ENCODE peak calls at places on chromosomes 6 and 20, in seven cellular contexts. One of them, this sample, is unnamed.

GRCh38 chr6:37938909-37939308 is 119.4 kb downstream of the ZFAND3 start:
- DNase-seq in right lobe of liver: no peak
- DNase-seq in neural crest cell: no peak
- DNase-seq in CD8-positive, alpha-beta T cell: no peak
- DNase-seq in transverse colon: no peak
- DNase-seq in body of pancreas: no peak
- DNase-seq in OCI-LY7: no peak
- DNase-seq in this sample: no peak

GRCh38 chr6:134090591-134090990 is 38.2 kb upstream of the SLC2A12 start:
- DNase-seq in right lobe of liver: no peak
- DNase-seq in neural crest cell: no peak
- DNase-seq in CD8-positive, alpha-beta T cell: no peak
- DNase-seq in transverse colon: no peak
- DNase-seq in body of pancreas: no peak
- DNase-seq in OCI-LY7: no peak
- DNase-seq in this sample: no peak

GRCh38 chr20:18734525-18735189 is 78.9 kb upstream of the SCP2D1 start:
- DNase-seq in right lobe of liver: no peak
- DNase-seq in neural crest cell: no peak
- DNase-seq in CD8-positive, alpha-beta T cell: no peak
- DNase-seq in transverse colon: no peak
- DNase-seq in body of pancreas: no peak
- DNase-seq in OCI-LY7: no peak
- DNase-seq in this sample: no peak

GRCh38 chr20:33132858-33133615 is 34.9 kb upstream of the BPIFA2 start:
- DNase-seq in right lobe of liver: no peak
- DNase-seq in neural crest cell: no peak
- DNase-seq in CD8-positive, alpha-beta T cell: no peak
- DNase-seq in transverse colon: no peak
- DNase-seq in body of pancreas: no peak
- DNase-seq in OCI-LY7: no peak
- DNase-seq in this sample: no peak

GRCh38 chr6:80226699-80227098 is 120.2 kb downstream of the BCKDHB start:
- DNase-seq in right lobe of liver: no peak
- DNase-seq in neural crest cell: no peak
- DNase-seq in CD8-positive, alpha-beta T cell: no peak
- DNase-seq in transverse colon: no peak
- DNase-seq in body of pancreas: no peak
- DNase-seq in OCI-LY7: no peak
- DNase-seq in this sample: no peak

GRCh38 chr20:63176035-63176434 is 39.9 kb downstream of the YTHDF1 start:
- DNase-seq in right lobe of liver: no peak
- DNase-seq in neural crest cell: peak
- DNase-seq in CD8-positive, alpha-beta T cell: no peak
- DNase-seq in transverse colon: no peak
- DNase-seq in body of pancreas: no peak
- DNase-seq in OCI-LY7: no peak
- DNase-seq in this sample: no peak

GRCh38 chr20:24996449-24997195 is 4.1 kb upstream of the APMAP start:
- DNase-seq in right lobe of liver: no peak
- DNase-seq in neural crest cell: no peak
- DNase-seq in CD8-positive, alpha-beta T cell: peak
- DNase-seq in transverse colon: no peak
- DNase-seq in body of pancreas: no peak
- DNase-seq in OCI-LY7: no peak
- DNase-seq in this sample: no peak

GRCh38 chr6:102488729-102489128 is 1095.2 kb downstream of the GRIK2 start:
- DNase-seq in right lobe of liver: no peak
- DNase-seq in neural crest cell: no peak
- DNase-seq in CD8-positive, alpha-beta T cell: no peak
- DNase-seq in transverse colon: no peak
- DNase-seq in body of pancreas: no peak
- DNase-seq in OCI-LY7: no peak
- DNase-seq in this sample: no peak

GRCh38 chr6:123418101-123418500 is 218.6 kb downstream of the TRDN start:
- DNase-seq in right lobe of liver: no peak
- DNase-seq in neural crest cell: no peak
- DNase-seq in CD8-positive, alpha-beta T cell: no peak
- DNase-seq in transverse colon: no peak
- DNase-seq in body of pancreas: no peak
- DNase-seq in OCI-LY7: no peak
- DNase-seq in this sample: no peak

GRCh38 chr6:30837870-30838269 is 46.4 kb upstream of the DDR1 start:
- DNase-seq in right lobe of liver: no peak
- DNase-seq in neural crest cell: no peak
- DNase-seq in CD8-positive, alpha-beta T cell: no peak
- DNase-seq in transverse colon: no peak
- DNase-seq in body of pancreas: no peak
- DNase-seq in OCI-LY7: no peak
- DNase-seq in this sample: no peak

GRCh38 chr6:140394141-140394540 is 1019.7 kb upstream of the CITED2 start:
- DNase-seq in right lobe of liver: no peak
- DNase-seq in neural crest cell: no peak
- DNase-seq in CD8-positive, alpha-beta T cell: no peak
- DNase-seq in transverse colon: no peak
- DNase-seq in body of pancreas: no peak
- DNase-seq in OCI-LY7: no peak
- DNase-seq in this sample: no peak
- TF ChIP-seq CTCF in right lobe of liver: no peak
- TF ChIP-seq CTCF in neural crest cell: no peak
- TF ChIP-seq CTCF in CD8-positive, alpha-beta T cell: no peak
- TF ChIP-seq CTCF in transverse colon: no peak
- TF ChIP-seq CTCF in body of pancreas: no peak
- TF ChIP-seq CTCF in OCI-LY7: no peak
- TF ChIP-seq CTCF in this sample: no peak

DNA sequence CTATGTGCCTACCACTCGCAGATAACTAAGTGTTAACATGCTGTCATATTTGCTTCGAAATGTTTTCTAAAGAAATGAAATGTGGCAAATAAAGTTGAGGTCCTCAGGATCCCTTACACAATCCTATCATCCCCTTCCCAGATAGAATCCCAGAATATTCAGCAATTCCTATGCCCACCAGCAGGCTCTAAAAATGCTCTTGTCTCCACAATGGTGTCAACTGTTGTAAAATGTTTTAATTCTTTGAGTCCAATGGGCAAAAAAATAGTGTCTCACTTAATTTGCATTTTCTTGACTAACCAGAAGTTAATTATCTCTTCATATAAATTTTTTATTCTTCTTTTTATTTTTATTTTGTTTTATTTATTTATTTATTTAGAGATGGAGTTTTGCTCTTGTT is 103.9 kb upstream of the MAP7 start:
- DNase-seq in right lobe of liver: no peak
- DNase-seq in neural crest cell: no peak
- DNase-seq in CD8-positive, alpha-beta T cell: no peak
- DNase-seq in transverse colon: no peak
- DNase-seq in body of pancreas: no peak
- DNase-seq in OCI-LY7: no peak
- DNase-seq in this sample: no peak
- TF ChIP-seq CTCF in right lobe of liver: no peak
- TF ChIP-seq CTCF in neural crest cell: peak
- TF ChIP-seq CTCF in CD8-positive, alpha-beta T cell: no peak
- TF ChIP-seq CTCF in transverse colon: no peak
- TF ChIP-seq CTCF in body of pancreas: no peak
- TF ChIP-seq CTCF in OCI-LY7: no peak
- TF ChIP-seq CTCF in this sample: peak

GRCh38 chr6:72084992-72085569 is 198.7 kb downstream of the RIMS1 start:
- DNase-seq in right lobe of liver: no peak
- DNase-seq in neural crest cell: no peak
- DNase-seq in CD8-positive, alpha-beta T cell: no peak
- DNase-seq in transverse colon: no peak
- DNase-seq in body of pancreas: no peak
- DNase-seq in OCI-LY7: peak
- DNase-seq in this sample: no peak
- TF ChIP-seq CTCF in right lobe of liver: peak
- TF ChIP-seq CTCF in neural crest cell: peak
- TF ChIP-seq CTCF in CD8-positive, alpha-beta T cell: no peak
- TF ChIP-seq CTCF in transverse colon: peak
- TF ChIP-seq CTCF in body of pancreas: peak
- TF ChIP-seq CTCF in OCI-LY7: peak
- TF ChIP-seq CTCF in this sample: peak

DNA sequence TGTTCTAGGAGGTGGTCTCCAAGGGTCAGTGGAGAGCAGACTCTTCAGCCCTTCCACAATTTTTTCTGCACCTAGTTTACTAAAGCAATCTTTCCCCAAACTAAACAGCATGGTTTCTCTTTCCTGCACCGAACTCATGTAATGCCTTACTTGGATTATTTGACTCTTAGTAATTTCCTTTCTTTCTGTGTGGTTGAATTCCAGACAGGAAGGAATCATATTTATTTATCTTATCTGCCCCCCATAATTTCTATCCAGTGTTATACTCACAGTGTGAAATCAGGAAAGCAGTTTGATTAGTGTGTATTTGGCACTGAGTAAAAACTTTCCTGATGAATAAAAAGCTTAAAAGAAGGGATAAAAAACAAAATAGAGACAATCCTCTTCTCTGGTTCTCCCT is 140.3 kb upstream of the STMND1 start:
- DNase-seq in right lobe of liver: no peak
- DNase-seq in neural crest cell: no peak
- DNase-seq in CD8-positive, alpha-beta T cell: no peak
- DNase-seq in transverse colon: no peak
- DNase-seq in body of pancreas: no peak
- DNase-seq in OCI-LY7: no peak
- DNase-seq in this sample: no peak
- TF ChIP-seq CTCF in right lobe of liver: no peak
- TF ChIP-seq CTCF in neural crest cell: no peak
- TF ChIP-seq CTCF in CD8-positive, alpha-beta T cell: no peak
- TF ChIP-seq CTCF in transverse colon: no peak
- TF ChIP-seq CTCF in body of pancreas: no peak
- TF ChIP-seq CTCF in OCI-LY7: no peak
- TF ChIP-seq CTCF in this sample: no peak

DNA sequence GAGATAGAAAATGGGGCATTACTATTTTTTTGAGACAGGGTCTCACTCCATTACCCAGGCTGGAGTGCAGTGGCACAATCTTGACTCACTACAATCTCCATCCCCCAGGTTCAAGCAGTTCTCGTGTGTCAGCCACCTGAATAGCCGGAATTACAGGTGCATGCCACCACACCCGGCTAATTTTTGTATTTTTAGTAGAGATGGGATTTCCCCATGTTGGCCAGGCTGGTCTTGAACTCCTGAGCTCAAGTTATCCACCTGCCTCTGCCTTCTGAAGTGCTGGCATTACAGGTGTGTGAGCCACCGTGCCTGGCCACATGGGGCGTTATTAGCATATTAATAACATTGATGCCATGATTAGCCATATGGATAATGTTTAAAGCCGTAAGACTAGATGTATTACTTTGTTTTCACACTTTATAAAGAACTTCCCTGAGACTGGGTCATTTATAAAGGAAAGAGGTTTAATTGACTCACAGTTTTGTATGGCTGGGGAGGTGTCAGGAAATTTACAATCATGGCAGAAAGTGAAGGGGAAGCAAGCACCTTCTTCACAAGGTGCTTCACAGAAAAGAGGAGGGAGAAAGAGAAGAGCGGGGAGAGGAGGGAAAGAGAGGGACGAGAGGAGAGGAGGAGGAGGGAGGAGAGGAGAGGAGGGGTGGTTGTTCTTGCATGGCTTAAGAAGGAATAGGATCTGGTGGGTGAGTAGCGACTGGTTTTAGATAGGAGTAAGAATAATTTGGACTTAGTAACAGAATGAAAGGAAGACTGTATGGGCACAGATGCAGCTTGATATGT is 51.9 kb downstream of the MYO6 start:
- DNase-seq in right lobe of liver: no peak
- DNase-seq in neural crest cell: no peak
- DNase-seq in CD8-positive, alpha-beta T cell: no peak
- DNase-seq in transverse colon: no peak
- DNase-seq in body of pancreas: no peak
- DNase-seq in OCI-LY7: no peak
- DNase-seq in this sample: no peak
- TF ChIP-seq CTCF in right lobe of liver: no peak
- TF ChIP-seq CTCF in neural crest cell: no peak
- TF ChIP-seq CTCF in CD8-positive, alpha-beta T cell: no peak
- TF ChIP-seq CTCF in transverse colon: no peak
- TF ChIP-seq CTCF in body of pancreas: no peak
- TF ChIP-seq CTCF in OCI-LY7: peak
- TF ChIP-seq CTCF in this sample: no peak

GRCh38 chr20:50744143-50744792 is 12.9 kb downstream of the PARD6B start:
- DNase-seq in right lobe of liver: peak
- DNase-seq in neural crest cell: no peak
- DNase-seq in CD8-positive, alpha-beta T cell: no peak
- DNase-seq in transverse colon: peak
- DNase-seq in body of pancreas: peak
- DNase-seq in OCI-LY7: no peak
- DNase-seq in this sample: no peak
- TF ChIP-seq CTCF in right lobe of liver: peak
- TF ChIP-seq CTCF in neural crest cell: no peak
- TF ChIP-seq CTCF in CD8-positive, alpha-beta T cell: no peak
- TF ChIP-seq CTCF in transverse colon: peak
- TF ChIP-seq CTCF in body of pancreas: peak
- TF ChIP-seq CTCF in OCI-LY7: no peak
- TF ChIP-seq CTCF in this sample: peak